ENCODE peak calls at places on chromosomes 5 and 9, in eight cellular contexts. One of them, this sample, is unnamed.

GRCh38 chr5:83281658-83282057 is 189.9 kb upstream of the VCAN start:
- DNase-seq in sciatic nerve: no peak
- DNase-seq in neural progenitor cell: peak
- DNase-seq in lower lobe of right lung: no peak
- DNase-seq in colonic mucosa: no peak
- DNase-seq in fibroblast of the conjunctiva: peak
- DNase-seq in stimulated activated naive B cell treated with anti-CD40 and anti-IgM and Interleukin-4, amounts not matched to agents 10 μg/mL and 1 μg/mL and 100 μg/mL, for 72 hours: no peak
- DNase-seq in vagina: no peak
- DNase-seq in this sample: no peak

GRCh38 chr5:37248970-37249819 is at the start of gene CPLANE1:
- DNase-seq in colonic mucosa: peak
- DNase-seq in neural progenitor cell: peak
- DNase-seq in sciatic nerve: peak
- DNase-seq in vagina: no peak
- DNase-seq in lower lobe of right lung: peak
- DNase-seq in fibroblast of the conjunctiva: peak
- DNase-seq in stimulated activated naive B cell treated with anti-CD40 and anti-IgM and Interleukin-4, amounts not matched to agents 10 μg/mL and 1 μg/mL and 100 μg/mL, for 72 hours: peak
- DNase-seq in this sample: peak

GRCh38 chr5:91329273-91329672 is 53.8 kb downstream of the ARRDC3 start:
- DNase-seq in neural progenitor cell: no peak
- DNase-seq in colonic mucosa: no peak
- DNase-seq in fibroblast of the conjunctiva: no peak
- DNase-seq in stimulated activated naive B cell treated with anti-CD40 and anti-IgM and Interleukin-4, amounts not matched to agents 10 μg/mL and 1 μg/mL and 100 μg/mL, for 72 hours: no peak
- DNase-seq in sciatic nerve: no peak
- DNase-seq in vagina: no peak
- DNase-seq in lower lobe of right lung: no peak
- DNase-seq in this sample: no peak

GRCh38 chr5:132471006-132471907 is 19.3 kb downstream of the IRF1 start:
- DNase-seq in fibroblast of the conjunctiva: no peak
- DNase-seq in colonic mucosa: no peak
- DNase-seq in sciatic nerve: peak
- DNase-seq in vagina: no peak
- DNase-seq in stimulated activated naive B cell treated with anti-CD40 and anti-IgM and Interleukin-4, amounts not matched to agents 10 μg/mL and 1 μg/mL and 100 μg/mL, for 72 hours: no peak
- DNase-seq in neural progenitor cell: no peak
- DNase-seq in lower lobe of right lung: no peak
- DNase-seq in this sample: no peak

GRCh38 chr9:87336407-87336806 is 161.3 kb upstream of the DAPK1 start:
- DNase-seq in lower lobe of right lung: no peak
- DNase-seq in colonic mucosa: no peak
- DNase-seq in fibroblast of the conjunctiva: no peak
- DNase-seq in stimulated activated naive B cell treated with anti-CD40 and anti-IgM and Interleukin-4, amounts not matched to agents 10 μg/mL and 1 μg/mL and 100 μg/mL, for 72 hours: no peak
- DNase-seq in neural progenitor cell: no peak
- DNase-seq in sciatic nerve: no peak
- DNase-seq in vagina: no peak
- DNase-seq in this sample: no peak

GRCh38 chr5:141199359-141200235 is at the start of gene PCDHB11:
- DNase-seq in vagina: no peak
- DNase-seq in fibroblast of the conjunctiva: no peak
- DNase-seq in neural progenitor cell: peak
- DNase-seq in stimulated activated naive B cell treated with anti-CD40 and anti-IgM and Interleukin-4, amounts not matched to agents 10 μg/mL and 1 μg/mL and 100 μg/mL, for 72 hours: no peak
- DNase-seq in sciatic nerve: no peak
- DNase-seq in lower lobe of right lung: no peak
- DNase-seq in colonic mucosa: no peak
- DNase-seq in this sample: no peak

GRCh38 chr5:60495644-60496520 is 204.1 kb downstream of the DEPDC1B start:
- DNase-seq in sciatic nerve: no peak
- DNase-seq in colonic mucosa: no peak
- DNase-seq in fibroblast of the conjunctiva: no peak
- DNase-seq in lower lobe of right lung: no peak
- DNase-seq in neural progenitor cell: no peak
- DNase-seq in stimulated activated naive B cell treated with anti-CD40 and anti-IgM and Interleukin-4, amounts not matched to agents 10 μg/mL and 1 μg/mL and 100 μg/mL, for 72 hours: no peak
- DNase-seq in vagina: no peak
- DNase-seq in this sample: no peak

GRCh38 chr9:95506692-95507455 is 9.9 kb downstream of the PTCH1 start:
- DNase-seq in neural progenitor cell: peak
- DNase-seq in sciatic nerve: peak
- DNase-seq in stimulated activated naive B cell treated with anti-CD40 and anti-IgM and Interleukin-4, amounts not matched to agents 10 μg/mL and 1 μg/mL and 100 μg/mL, for 72 hours: peak
- DNase-seq in vagina: no peak
- DNase-seq in fibroblast of the conjunctiva: no peak
- DNase-seq in colonic mucosa: peak
- DNase-seq in lower lobe of right lung: no peak
- DNase-seq in this sample: peak

GRCh38 chr5:74665246-74665645 is 19.8 kb upstream of the HEXB start:
- DNase-seq in colonic mucosa: no peak
- DNase-seq in sciatic nerve: no peak
- DNase-seq in neural progenitor cell: no peak
- DNase-seq in vagina: no peak
- DNase-seq in lower lobe of right lung: no peak
- DNase-seq in stimulated activated naive B cell treated with anti-CD40 and anti-IgM and Interleukin-4, amounts not matched to agents 10 μg/mL and 1 μg/mL and 100 μg/mL, for 72 hours: no peak
- DNase-seq in fibroblast of the conjunctiva: no peak
- DNase-seq in this sample: no peak

GRCh38 chr5:135110941-135111596 is 77.0 kb upstream of the PITX1 start:
- DNase-seq in colonic mucosa: no peak
- DNase-seq in neural progenitor cell: no peak
- DNase-seq in vagina: no peak
- DNase-seq in sciatic nerve: no peak
- DNase-seq in fibroblast of the conjunctiva: no peak
- DNase-seq in stimulated activated naive B cell treated with anti-CD40 and anti-IgM and Interleukin-4, amounts not matched to agents 10 μg/mL and 1 μg/mL and 100 μg/mL, for 72 hours: no peak
- DNase-seq in lower lobe of right lung: peak
- DNase-seq in this sample: no peak

GRCh38 chr5:717143-717542 is 24.0 kb upstream of the TPPP start:
- DNase-seq in fibroblast of the conjunctiva: no peak
- DNase-seq in stimulated activated naive B cell treated with anti-CD40 and anti-IgM and Interleukin-4, amounts not matched to agents 10 μg/mL and 1 μg/mL and 100 μg/mL, for 72 hours: no peak
- DNase-seq in lower lobe of right lung: no peak
- DNase-seq in neural progenitor cell: no peak
- DNase-seq in colonic mucosa: no peak
- DNase-seq in vagina: no peak
- DNase-seq in sciatic nerve: no peak
- DNase-seq in this sample: no peak

GRCh38 chr5:83474170-83474796 is 2.7 kb downstream of the VCAN start:
- DNase-seq in sciatic nerve: peak
- DNase-seq in colonic mucosa: peak
- DNase-seq in lower lobe of right lung: peak
- DNase-seq in stimulated activated naive B cell treated with anti-CD40 and anti-IgM and Interleukin-4, amounts not matched to agents 10 μg/mL and 1 μg/mL and 100 μg/mL, for 72 hours: peak
- DNase-seq in neural progenitor cell: peak
- DNase-seq in vagina: no peak
- DNase-seq in fibroblast of the conjunctiva: peak
- DNase-seq in this sample: no peak

GRCh38 chr9:99562263-99562565 is 259.5 kb upstream of the NR4A3 start:
- DNase-seq in vagina: no peak
- DNase-seq in lower lobe of right lung: no peak
- DNase-seq in stimulated activated naive B cell treated with anti-CD40 and anti-IgM and Interleukin-4, amounts not matched to agents 10 μg/mL and 1 μg/mL and 100 μg/mL, for 72 hours: no peak
- DNase-seq in sciatic nerve: no peak
- DNase-seq in neural progenitor cell: no peak
- DNase-seq in fibroblast of the conjunctiva: no peak
- DNase-seq in colonic mucosa: no peak
- DNase-seq in this sample: no peak

GRCh38 chr9:89655990-89656657 is 51.3 kb downstream of the GADD45G start:
- DNase-seq in vagina: no peak
- DNase-seq in stimulated activated naive B cell treated with anti-CD40 and anti-IgM and Interleukin-4, amounts not matched to agents 10 μg/mL and 1 μg/mL and 100 μg/mL, for 72 hours: no peak
- DNase-seq in sciatic nerve: peak
- DNase-seq in neural progenitor cell: no peak
- DNase-seq in lower lobe of right lung: no peak
- DNase-seq in fibroblast of the conjunctiva: no peak
- DNase-seq in colonic mucosa: no peak
- DNase-seq in this sample: peak

GRCh38 chr5:115435776-115436712 is 108.5 kb downstream of the FEM1C start:
- DNase-seq in sciatic nerve: no peak
- DNase-seq in stimulated activated naive B cell treated with anti-CD40 and anti-IgM and Interleukin-4, amounts not matched to agents 10 μg/mL and 1 μg/mL and 100 μg/mL, for 72 hours: no peak
- DNase-seq in neural progenitor cell: no peak
- DNase-seq in fibroblast of the conjunctiva: no peak
- DNase-seq in colonic mucosa: no peak
- DNase-seq in vagina: no peak
- DNase-seq in lower lobe of right lung: no peak
- DNase-seq in this sample: no peak

GRCh38 chr5:138463335-138464017 is 1.8 kb upstream of the EGR1 start:
- DNase-seq in sciatic nerve: peak
- DNase-seq in fibroblast of the conjunctiva: no peak
- DNase-seq in colonic mucosa: no peak
- DNase-seq in lower lobe of right lung: peak
- DNase-seq in stimulated activated naive B cell treated with anti-CD40 and anti-IgM and Interleukin-4, amounts not matched to agents 10 μg/mL and 1 μg/mL and 100 μg/mL, for 72 hours: no peak
- DNase-seq in vagina: no peak
- DNase-seq in neural progenitor cell: peak
- DNase-seq in this sample: no peak

GRCh38 chr9:79408617-79409016 is 163.1 kb upstream of the TLE4 start:
- DNase-seq in neural progenitor cell: no peak
- DNase-seq in vagina: no peak
- DNase-seq in fibroblast of the conjunctiva: no peak
- DNase-seq in sciatic nerve: no peak
- DNase-seq in stimulated activated naive B cell treated with anti-CD40 and anti-IgM and Interleukin-4, amounts not matched to agents 10 μg/mL and 1 μg/mL and 100 μg/mL, for 72 hours: no peak
- DNase-seq in colonic mucosa: no peak
- DNase-seq in lower lobe of right lung: no peak
- DNase-seq in this sample: no peak

GRCh38 chr9:111074395-111074794 is 36.1 kb upstream of the LPAR1 start:
- DNase-seq in colonic mucosa: no peak
- DNase-seq in neural progenitor cell: no peak
- DNase-seq in vagina: no peak
- DNase-seq in sciatic nerve: no peak
- DNase-seq in lower lobe of right lung: no peak
- DNase-seq in fibroblast of the conjunctiva: no peak
- DNase-seq in stimulated activated naive B cell treated with anti-CD40 and anti-IgM and Interleukin-4, amounts not matched to agents 10 μg/mL and 1 μg/mL and 100 μg/mL, for 72 hours: no peak
- DNase-seq in this sample: no peak

GRCh38 chr9:34254141-34254913 is 74.7 kb downstream of the KIF24 start:
- DNase-seq in colonic mucosa: no peak
- DNase-seq in vagina: no peak
- DNase-seq in fibroblast of the conjunctiva: peak
- DNase-seq in stimulated activated naive B cell treated with anti-CD40 and anti-IgM and Interleukin-4, amounts not matched to agents 10 μg/mL and 1 μg/mL and 100 μg/mL, for 72 hours: no peak
- DNase-seq in lower lobe of right lung: no peak
- DNase-seq in neural progenitor cell: no peak
- DNase-seq in sciatic nerve: no peak
- DNase-seq in this sample: no peak

GRCh38 chr5:60520451-60521210 is 179.3 kb downstream of the DEPDC1B start:
- DNase-seq in colonic mucosa: no peak
- DNase-seq in lower lobe of right lung: no peak
- DNase-seq in neural progenitor cell: no peak
- DNase-seq in fibroblast of the conjunctiva: no peak
- DNase-seq in sciatic nerve: no peak
- DNase-seq in stimulated activated naive B cell treated with anti-CD40 and anti-IgM and Interleukin-4, amounts not matched to agents 10 μg/mL and 1 μg/mL and 100 μg/mL, for 72 hours: no peak
- DNase-seq in vagina: no peak
- DNase-seq in this sample: no peak

GRCh38 chr9:69873401-69873950 is 52.9 kb downstream of the CFAP95 start:
- DNase-seq in colonic mucosa: no peak
- DNase-seq in lower lobe of right lung: no peak
- DNase-seq in neural progenitor cell: no peak
- DNase-seq in stimulated activated naive B cell treated with anti-CD40 and anti-IgM and Interleukin-4, amounts not matched to agents 10 μg/mL and 1 μg/mL and 100 μg/mL, for 72 hours: no peak
- DNase-seq in sciatic nerve: no peak
- DNase-seq in vagina: no peak
- DNase-seq in fibroblast of the conjunctiva: no peak
- DNase-seq in this sample: no peak

GRCh38 chr9:131578778-131579504 is 33.6 kb downstream of the PRRT1B start:
- DNase-seq in fibroblast of the conjunctiva: no peak
- DNase-seq in vagina: no peak
- DNase-seq in neural progenitor cell: no peak
- DNase-seq in lower lobe of right lung: no peak
- DNase-seq in stimulated activated naive B cell treated with anti-CD40 and anti-IgM and Interleukin-4, amounts not matched to agents 10 μg/mL and 1 μg/mL and 100 μg/mL, for 72 hours: peak
- DNase-seq in colonic mucosa: no peak
- DNase-seq in sciatic nerve: no peak
- DNase-seq in this sample: peak

GRCh38 chr5:170860415-170860814 is 1.4 kb upstream of the RANBP17 start:
- DNase-seq in stimulated activated naive B cell treated with anti-CD40 and anti-IgM and Interleukin-4, amounts not matched to agents 10 μg/mL and 1 μg/mL and 100 μg/mL, for 72 hours: no peak
- DNase-seq in neural progenitor cell: no peak
- DNase-seq in lower lobe of right lung: no peak
- DNase-seq in fibroblast of the conjunctiva: no peak
- DNase-seq in vagina: no peak
- DNase-seq in sciatic nerve: no peak
- DNase-seq in colonic mucosa: no peak
- DNase-seq in this sample: no peak

GRCh38 chr9:80884180-80884579 is 805.2 kb downstream of the TLE1 start:
- DNase-seq in lower lobe of right lung: no peak
- DNase-seq in stimulated activated naive B cell treated with anti-CD40 and anti-IgM and Interleukin-4, amounts not matched to agents 10 μg/mL and 1 μg/mL and 100 μg/mL, for 72 hours: no peak
- DNase-seq in neural progenitor cell: no peak
- DNase-seq in sciatic nerve: no peak
- DNase-seq in colonic mucosa: no peak
- DNase-seq in vagina: no peak
- DNase-seq in fibroblast of the conjunctiva: no peak
- DNase-seq in this sample: no peak

GRCh38 chr5:116442095-116442534 is 132.5 kb downstream of the SEMA6A start:
- DNase-seq in vagina: no peak
- DNase-seq in colonic mucosa: no peak
- DNase-seq in fibroblast of the conjunctiva: peak
- DNase-seq in lower lobe of right lung: no peak
- DNase-seq in sciatic nerve: no peak
- DNase-seq in stimulated activated naive B cell treated with anti-CD40 and anti-IgM and Interleukin-4, amounts not matched to agents 10 μg/mL and 1 μg/mL and 100 μg/mL, for 72 hours: no peak
- DNase-seq in neural progenitor cell: no peak
- DNase-seq in this sample: no peak

GRCh38 chr5:151492729-151493128 is 45.3 kb downstream of the SLC36A1 start:
- DNase-seq in lower lobe of right lung: no peak
- DNase-seq in fibroblast of the conjunctiva: peak
- DNase-seq in colonic mucosa: no peak
- DNase-seq in neural progenitor cell: no peak
- DNase-seq in sciatic nerve: no peak
- DNase-seq in vagina: no peak
- DNase-seq in stimulated activated naive B cell treated with anti-CD40 and anti-IgM and Interleukin-4, amounts not matched to agents 10 μg/mL and 1 μg/mL and 100 μg/mL, for 72 hours: no peak
- DNase-seq in this sample: no peak

GRCh38 chr5:178206166-178207101 is 2.1 kb downstream of the HNRNPAB start:
- DNase-seq in stimulated activated naive B cell treated with anti-CD40 and anti-IgM and Interleukin-4, amounts not matched to agents 10 μg/mL and 1 μg/mL and 100 μg/mL, for 72 hours: no peak
- DNase-seq in sciatic nerve: no peak
- DNase-seq in neural progenitor cell: no peak
- DNase-seq in colonic mucosa: peak
- DNase-seq in lower lobe of right lung: no peak
- DNase-seq in vagina: no peak
- DNase-seq in fibroblast of the conjunctiva: no peak
- DNase-seq in this sample: no peak

GRCh38 chr9:99873531-99873930 is 32.9 kb upstream of the STX17 start:
- DNase-seq in stimulated activated naive B cell treated with anti-CD40 and anti-IgM and Interleukin-4, amounts not matched to agents 10 μg/mL and 1 μg/mL and 100 μg/mL, for 72 hours: no peak
- DNase-seq in fibroblast of the conjunctiva: no peak
- DNase-seq in sciatic nerve: no peak
- DNase-seq in lower lobe of right lung: no peak
- DNase-seq in colonic mucosa: no peak
- DNase-seq in vagina: no peak
- DNase-seq in neural progenitor cell: no peak
- DNase-seq in this sample: no peak

This sample was measured in Peyer's patch.